ENCODE peak calls at places on chromosomes 5 and 9, in nine cellular contexts. N is fibroblast of lung, E is fibroblast of the aortic adventitia, R is fibroblast of pulmonary artery, P is adrenal gland, Y is AG04450, F is mucosa of descending colon, D is H9, H is fibroblast of mammary gland. C is an unnamed sample.

GRCh38 chr5:178383919-178384814 is 151.6 kb upstream of the PHYKPL start:
- DNase-seq in N (no peak), E (no peak), R (no peak), P (no peak), Y (no peak), F (no peak), D (no peak), H (no peak), C (no peak)

GRCh38 chr5:32777733-32778132 is 66.6 kb downstream of the NPR3 start:
- DNase-seq in N (peak; percentile 39), E (peak; percentile 63), R (peak; percentile 11), P (no peak), Y (no peak), F (no peak), D (no peak), H (peak; percentile 76), C (no peak)

GRCh38 chr9:76868897-76869296 is 37.0 kb downstream of the PRUNE2 start:
- DNase-seq in N (peak; percentile 62), E (no peak), R (no peak), P (no peak), Y (no peak), F (no peak), D (no peak), H (peak; percentile 54), C (no peak)

GRCh38 chr5:82278711-82279370 is 687 bp upstream of the RPS23 start:
- DNase-seq in N (no peak), E (no peak), R (no peak), P (no peak), Y (no peak), F (no peak), D (no peak), H (no peak), C (no peak)

GRCh38 chr9:98807811-98808195 is 333 bp downstream of the GALNT12 start:
- DNase-seq in N (peak; percentile 33), E (no peak), R (no peak), P (no peak), Y (no peak), F (peak; percentile 51), D (no peak), H (no peak), C (no peak)

GRCh38 chr5:19608434-19608833 is 379.6 kb downstream of the CDH18 start:
- DNase-seq in N (peak; percentile 12), E (peak; percentile 15), R (peak; percentile 4), P (no peak), Y (no peak), F (no peak), D (no peak), H (peak; percentile 1), C (no peak)

GRCh38 chr5:135034186-135034962 is at the start of gene PITX1:
- DNase-seq in N (peak; percentile 22), E (peak; percentile 37), R (peak; percentile 5), P (peak; percentile 52), Y (peak; percentile 53), F (peak; percentile 66), D (peak; percentile 66), H (peak; percentile 8), C (peak; percentile 43)

GRCh38 chr9:123008909-123009308 is 24.6 kb upstream of the GPR21 start:
- DNase-seq in N (no peak), E (no peak), R (no peak), P (no peak), Y (no peak), F (no peak), D (no peak), H (no peak), C (no peak)

GRCh38 chr9:115593587-115594091 is 475.7 kb upstream of the TNC start:
- DNase-seq in N (peak; percentile 46), E (peak; percentile 83), R (peak; percentile 78), P (peak; percentile 15), Y (no peak), F (peak; percentile 23), D (peak; percentile 36), H (peak; percentile 72), C (peak; percentile 50)

GRCh38 chr9:98329904-98330303 is 74.5 kb upstream of the TBC1D2 start:
- DNase-seq in N (no peak), E (no peak), R (no peak), P (no peak), Y (no peak), F (peak; percentile 35), D (no peak), H (no peak), C (no peak)

DNA sequence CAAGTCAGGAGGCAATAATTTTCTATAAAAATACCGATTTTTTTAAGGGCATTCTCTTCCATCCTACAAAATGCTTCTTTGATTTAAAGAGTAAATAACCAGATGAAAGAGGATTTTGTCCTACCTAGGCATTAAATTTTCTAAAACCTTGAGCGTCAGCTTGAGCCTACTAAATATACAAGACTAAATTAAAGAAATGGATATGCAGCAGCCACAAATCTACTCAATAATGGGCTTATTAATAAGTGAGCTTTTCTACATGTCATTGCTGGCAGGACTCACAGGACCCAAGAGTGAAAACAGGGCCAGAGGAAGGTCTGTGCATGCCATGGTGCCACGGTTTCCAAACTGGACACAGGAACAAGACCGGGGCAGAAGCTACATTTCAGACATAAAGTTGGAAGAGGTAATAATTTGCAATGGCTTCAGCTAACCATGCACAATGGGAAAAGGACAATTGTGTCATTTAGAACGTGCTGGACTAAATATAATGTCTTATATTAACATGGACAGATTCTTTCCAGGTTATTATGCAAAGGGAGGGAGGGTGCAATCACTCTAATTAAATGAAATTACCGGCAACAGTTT is 5.2 kb downstream of the WHRN start:
- DNase-seq in N (no peak), E (no peak), R (no peak), P (no peak), Y (no peak), F (no peak), D (no peak), H (no peak), C (no peak)
- TF ChIP-seq CTCF in N (no peak), E (no peak), R (no peak), P (no peak), Y (no peak), F (no peak), D (no peak), H (no peak), C (no peak)

GRCh38 chr5:59992206-59992605 is 98.7 kb upstream of the PDE4D start:
- DNase-seq in N (peak; percentile 5), E (no peak), R (no peak), P (no peak), Y (no peak), F (no peak), D (no peak), H (no peak), C (no peak)
- TF ChIP-seq CTCF in N (no peak), E (no peak), R (no peak), P (no peak), Y (no peak), F (no peak), D (no peak), H (no peak), C (no peak)

GRCh38 chr5:65624025-65624569 is at the start of gene TRIM23:
- DNase-seq in N (peak; percentile 91), E (peak; percentile 92), R (peak; percentile 95), P (peak; percentile 91), Y (peak; percentile 83), F (peak; percentile 92), D (peak; percentile 93), H (peak; percentile 90), C (peak; percentile 91)
- TF ChIP-seq CTCF in N (no peak), E (no peak), R (no peak), P (no peak), Y (peak; percentile 11), F (no peak), D (peak; percentile 34), H (peak; percentile 6), C (peak; percentile 16)

GRCh38 chr5:140857177-140857986 is 1.7 kb downstream of the PCDHA10 start:
- DNase-seq in N (no peak), E (no peak), R (no peak), P (no peak), Y (no peak), F (no peak), D (peak; percentile 36), H (no peak), C (no peak)

GRCh38 chr5:140857987-140858240 is 2.2 kb downstream of the PCDHA10 start:
- DNase-seq in N (no peak), E (no peak), R (no peak), P (no peak), Y (no peak), F (no peak), D (no peak), H (no peak), C (no peak)

DNA sequence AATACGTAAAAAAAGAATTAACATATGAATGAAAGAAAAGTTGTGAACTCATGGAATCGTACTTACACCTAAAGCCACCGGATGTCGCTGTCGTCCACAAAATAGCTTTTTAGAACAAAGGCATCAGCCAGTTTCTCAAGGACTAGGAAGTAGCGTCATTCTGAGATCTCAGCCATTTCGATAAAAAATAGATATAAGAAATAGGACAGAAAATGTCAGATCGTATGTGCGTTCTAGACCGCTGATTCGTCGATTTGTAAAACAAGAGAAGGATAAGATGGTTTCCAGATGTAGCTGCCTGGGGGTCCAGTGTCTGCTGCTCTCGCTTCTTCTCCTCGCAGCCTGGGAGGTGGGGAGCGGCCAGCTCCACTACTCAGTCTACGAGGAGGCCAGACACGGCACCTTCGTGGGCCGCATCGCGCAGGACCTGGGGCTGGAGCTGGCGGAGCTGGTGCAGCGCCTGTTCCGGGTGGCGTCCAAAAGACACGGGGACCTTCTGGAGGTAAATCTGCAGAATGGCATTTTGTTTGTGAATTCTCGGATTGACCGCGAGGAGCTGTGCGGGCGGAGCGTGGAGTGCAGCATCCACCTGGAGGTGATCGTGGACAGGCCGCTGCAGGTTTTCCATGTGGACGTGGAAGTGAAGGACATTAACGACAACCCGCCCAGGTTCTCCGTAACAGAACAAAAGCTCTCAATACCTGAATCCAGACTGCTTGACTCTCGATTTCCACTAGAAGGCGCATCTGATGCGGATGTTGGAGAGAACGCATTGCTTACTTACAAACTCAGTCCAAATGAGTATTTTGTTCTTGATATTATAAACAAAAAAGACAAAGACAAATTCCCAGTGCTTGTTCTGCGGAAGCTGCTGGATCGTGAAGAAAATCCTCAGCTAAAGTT is at the start of gene PCDHA10:
- DNase-seq in N (no peak), E (peak; percentile 1), R (peak; percentile 15), P (no peak), Y (no peak), F (no peak), D (peak; percentile 60), H (peak; percentile 20), C (no peak)
- TF ChIP-seq CTCF in N (no peak), E (no peak), R (no peak), P (no peak), Y (no peak), F (no peak), D (peak; percentile 77), H (peak; percentile 8), C (peak; percentile 20)

DNA sequence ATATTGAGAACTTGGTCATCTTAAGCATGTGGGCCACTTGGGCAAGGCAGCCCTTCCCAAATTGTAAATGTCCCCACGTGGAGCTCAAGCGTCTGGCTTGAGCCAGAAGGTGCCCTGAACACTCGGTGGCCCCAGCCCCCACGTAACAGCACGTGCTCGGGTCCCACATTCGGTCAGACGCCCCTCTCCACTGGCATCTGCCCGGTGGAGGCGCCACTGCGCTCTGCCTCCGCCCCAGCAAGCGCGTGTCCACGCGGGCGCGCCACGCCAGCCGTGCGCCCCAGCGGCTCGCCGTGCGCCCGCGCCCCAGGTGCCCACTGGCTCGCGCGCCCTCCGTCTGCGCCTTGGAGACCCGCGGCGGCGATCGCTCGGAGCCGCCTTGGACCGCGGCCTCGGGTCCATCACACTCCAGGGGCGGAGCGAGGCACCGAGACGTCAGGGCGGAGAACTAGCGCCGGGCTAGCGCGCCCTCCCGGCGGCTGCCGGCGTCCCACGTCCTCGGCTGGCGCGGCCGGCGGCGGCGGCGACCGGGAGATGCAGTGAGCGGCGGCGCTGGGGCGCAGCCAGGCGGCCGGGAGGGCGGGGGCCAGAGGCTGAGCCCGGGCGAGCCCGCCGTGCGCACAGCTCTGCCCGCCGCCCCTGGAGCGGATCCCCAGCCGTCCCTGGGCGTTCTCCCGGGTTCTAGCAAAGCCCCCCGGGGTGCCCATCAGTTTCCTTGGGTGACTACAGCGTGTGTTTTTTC is at the start of gene PALM2AKAP2:
- DNase-seq in N (peak; percentile 73), E (peak; percentile 46), R (peak; percentile 60), P (peak; percentile 75), Y (no peak), F (peak; percentile 42), D (peak; percentile 68), H (peak; percentile 54), C (peak; percentile 50)
- TF ChIP-seq CTCF in N (peak; percentile 23), E (peak; percentile 10), R (peak; percentile 6), P (no peak), Y (peak; percentile 32), F (no peak), D (peak; percentile 41), H (no peak), C (peak; percentile 67)

C was measured in HFFc6.